ENCODE peak calls at places on chromosomes 16 and 17, in four cellular contexts. F is iPS DF 6.9, D is ACHN, K is dorsolateral prefrontal cortex. S is an unnamed sample.

GRCh38 chr17:42683407-42684031 is 1.2 kb downstream of the CNTNAP1 start:
- DNase-seq in F (no peak), D (no peak), K (peak; percentile 77), S (no peak)

GRCh38 chr16:68499011-68499410 is 40.1 kb upstream of the ZFP90 start:
- DNase-seq in F (no peak), D (no peak), K (no peak), S (no peak)

GRCh38 chr17:16259926-16260325 is 42.9 kb downstream of the PIGL start:
- DNase-seq in F (no peak), D (no peak), K (no peak), S (no peak)

GRCh38 chr17:7404737-7405412 is 978 bp upstream of the TMEM256 start:
- DNase-seq in F (no peak), D (peak; percentile 45), K (peak; percentile 86), S (no peak)

GRCh38 chr16:52022177-52022576 is 524.8 kb downstream of the TOX3 start:
- DNase-seq in F (no peak), D (no peak), K (no peak), S (no peak)

GRCh38 chr16:64250866-64251265 is 871.0 kb downstream of the CDH11 start:
- DNase-seq in F (no peak), D (no peak), K (no peak), S (no peak)

GRCh38 chr17:63190821-63191220 is 224.8 kb downstream of the TANC2 start:
- DNase-seq in F (no peak), D (no peak), K (no peak), S (no peak)

GRCh38 chr16:12543700-12544476 is 259.8 kb downstream of the CPPED1 start:
- DNase-seq in F (no peak), D (no peak), K (no peak), S (peak; percentile 55)

GRCh38 chr16:27181020-27181419 is 22.3 kb upstream of the KDM8 start:
- DNase-seq in F (no peak), D (no peak), K (no peak), S (no peak)

GRCh38 chr17:77654296-77654695 is 304.2 kb upstream of the TNRC6C start:
- DNase-seq in F (no peak), D (no peak), K (no peak), S (no peak)

GRCh38 chr16:14502932-14503741 is 126.9 kb downstream of the PARN start:
- DNase-seq in F (no peak), D (peak; percentile 49), K (no peak), S (peak; percentile 95)

GRCh38 chr16:87143661-87144121 is 173.5 kb downstream of the C16orf95 start:
- DNase-seq in F (no peak), D (no peak), K (no peak), S (no peak)

GRCh38 chr17:57372156-57372555 is 115.8 kb downstream of the MSI2 start:
- DNase-seq in F (no peak), D (peak; percentile 91), K (no peak), S (peak; percentile 89)

GRCh38 chr17:33509331-33509730 is 216.2 kb upstream of the ASIC2 start:
- DNase-seq in F (no peak), D (no peak), K (peak; percentile 65), S (no peak)

GRCh38 chr16:20675488-20676267 is 21.8 kb downstream of the ACSM1 start:
- DNase-seq in F (peak; percentile 63), D (peak; percentile 56), K (no peak), S (peak; percentile 78)

GRCh38 chr17:4623249-4623648 is 18.2 kb downstream of the ALOX15 start:
- DNase-seq in F (no peak), D (no peak), K (no peak), S (peak; percentile 43)

GRCh38 chr17:6072157-6072556 is 2.0 kb downstream of the WSCD1 start:
- DNase-seq in F (no peak), D (peak; percentile 49), K (no peak), S (no peak)

GRCh38 chr16:51148674-51149228 is 2.3 kb downstream of the SALL1 start:
- DNase-seq in F (no peak), D (peak; percentile 11), K (no peak), S (peak; percentile 74)

GRCh38 chr17:6323626-6324356 is 111.1 kb downstream of the AIPL1 start:
- DNase-seq in F (no peak), D (peak; percentile 14), K (no peak), S (no peak)

GRCh38 chr16:11067697-11068141 is 123.4 kb downstream of the CLEC16A start:
- DNase-seq in F (no peak), D (no peak), K (no peak), S (peak; percentile 82)

GRCh38 chr17:9456265-9456664 is 119.4 kb downstream of the STX8 start:
- DNase-seq in F (no peak), D (no peak), K (no peak), S (no peak)

GRCh38 chr17:71472809-71473789 is 647.7 kb upstream of the SOX9 start:
- DNase-seq in F (peak; percentile 58), D (peak; percentile 62), K (no peak), S (peak; percentile 74)

GRCh38 chr17:32783602-32784001 is 93.3 kb downstream of the MYO1D start:
- DNase-seq in F (no peak), D (peak; percentile 79), K (no peak), S (peak; percentile 77)

GRCh38 chr16:82031116-82032084 is 3.7 kb upstream of the HSD17B2 start:
- DNase-seq in F (no peak), D (peak; percentile 79), K (no peak), S (peak; percentile 74)

GRCh38 chr16:5925850-5926249 is 828.3 kb upstream of the EEF2KMT start:
- DNase-seq in F (no peak), D (no peak), K (no peak), S (no peak)

GRCh38 chr17:77437747-77438146 is 297.0 kb downstream of the SEC14L1 start:
- DNase-seq in F (no peak), D (no peak), K (no peak), S (no peak)

GRCh38 chr16:74813109-74813641 is 38.6 kb upstream of the FA2H start:
- DNase-seq in F (peak; percentile 88), D (peak; percentile 86), K (peak; percentile 78), S (peak; percentile 52)

GRCh38 chr17:43755389-43755875 is 3.2 kb downstream of the SOST start:
- DNase-seq in F (no peak), D (no peak), K (no peak), S (no peak)

GRCh38 chr17:40038882-40039513 is 15.2 kb downstream of the MED24 start:
- DNase-seq in F (no peak), D (peak; percentile 77), K (no peak), S (peak; percentile 66)

GRCh38 chr17:69357701-69358100 is 30.8 kb upstream of the ABCA5 start:
- DNase-seq in F (no peak), D (no peak), K (no peak), S (peak; percentile 57)

GRCh38 chr16:83533193-83533592 is 274.6 kb upstream of the HSBP1 start:
- DNase-seq in F (no peak), D (peak; percentile 86), K (peak; percentile 56), S (peak; percentile 87)

GRCh38 chr16:73179671-73180370 is 131.9 kb upstream of the ZFHX3 start:
- DNase-seq in F (no peak), D (no peak), K (no peak), S (no peak)

GRCh38 chr17:29066603-29067002 is 23.7 kb downstream of the PIPOX start:
- DNase-seq in F (no peak), D (no peak), K (no peak), S (no peak)

GRCh38 chr17:60065867-60066266 is 12.9 kb downstream of the HEATR6 start:
- DNase-seq in F (no peak), D (no peak), K (no peak), S (no peak)

S was measured in renal cortical epithelial cell.